ENCODE peak calls at places on chromosomes 6 and 20, in four cellular contexts. One of them, this sample, is unnamed.

GRCh38 chr6:105759015-105759414 is 327.1 kb upstream of the PRDM1 start:
- DNase-seq in heart left ventricle: no peak
- DNase-seq in prostate gland: no peak
- DNase-seq in left ventricle myocardium inferior: no peak
- DNase-seq in this sample: no peak

GRCh38 chr6:18763086-18763485 is 375.9 kb downstream of the RNF144B start:
- DNase-seq in heart left ventricle: no peak
- DNase-seq in prostate gland: no peak
- DNase-seq in left ventricle myocardium inferior: no peak
- DNase-seq in this sample: no peak

GRCh38 chr6:10414766-10415592 is at the start of gene TFAP2A:
- DNase-seq in heart left ventricle: no peak
- DNase-seq in prostate gland: peak; percentile 84
- DNase-seq in left ventricle myocardium inferior: no peak
- DNase-seq in this sample: no peak

GRCh38 chr6:151387581-151387980 is 3.8 kb downstream of the ZBTB2 start:
- DNase-seq in heart left ventricle: no peak
- DNase-seq in prostate gland: no peak
- DNase-seq in left ventricle myocardium inferior: no peak
- DNase-seq in this sample: no peak

GRCh38 chr6:50847890-50848594 is 29.4 kb downstream of the TFAP2B start:
- DNase-seq in heart left ventricle: no peak
- DNase-seq in prostate gland: no peak
- DNase-seq in left ventricle myocardium inferior: no peak
- DNase-seq in this sample: no peak

GRCh38 chr20:2051920-2052319 is 49.7 kb upstream of the STK35 start:
- DNase-seq in heart left ventricle: no peak
- DNase-seq in prostate gland: no peak
- DNase-seq in left ventricle myocardium inferior: no peak
- DNase-seq in this sample: no peak

GRCh38 chr6:5995705-5996686 is 10.7 kb downstream of the NRN1 start:
- DNase-seq in heart left ventricle: peak; percentile 75
- DNase-seq in prostate gland: no peak
- DNase-seq in left ventricle myocardium inferior: peak; percentile 71
- DNase-seq in this sample: peak; percentile 87

GRCh38 chr6:106922626-106923025 is 51.9 kb downstream of the CD24 start:
- DNase-seq in heart left ventricle: no peak
- DNase-seq in prostate gland: no peak
- DNase-seq in left ventricle myocardium inferior: no peak
- DNase-seq in this sample: no peak

GRCh38 chr6:162058281-162058875 is 669.2 kb downstream of the PRKN start:
- DNase-seq in heart left ventricle: peak; percentile 74
- DNase-seq in prostate gland: no peak
- DNase-seq in left ventricle myocardium inferior: peak; percentile 49
- DNase-seq in this sample: no peak
- H3K27ac ChIP-seq in heart left ventricle: no peak overlapping the region
- H3K27ac ChIP-seq in prostate gland: no peak overlapping the region
- H3K27ac ChIP-seq in left ventricle myocardium inferior: peak overlapping the region; percentile 71
- H3K27ac ChIP-seq in this sample: no peak overlapping the region

GRCh38 chr6:12335131-12335527 is 45.0 kb downstream of the EDN1 start:
- DNase-seq in heart left ventricle: no peak
- DNase-seq in prostate gland: no peak
- DNase-seq in left ventricle myocardium inferior: no peak
- DNase-seq in this sample: no peak

GRCh38 chr6:12331474-12331873 is 41.3 kb downstream of the EDN1 start:
- DNase-seq in heart left ventricle: no peak
- DNase-seq in prostate gland: no peak
- DNase-seq in left ventricle myocardium inferior: no peak
- DNase-seq in this sample: no peak

GRCh38 chr6:12334524-12335130 is 44.5 kb downstream of the EDN1 start:
- DNase-seq in heart left ventricle: no peak
- DNase-seq in prostate gland: no peak
- DNase-seq in left ventricle myocardium inferior: no peak
- DNase-seq in this sample: no peak

GRCh38 chr6:12328701-12329100 is 38.5 kb downstream of the EDN1 start:
- DNase-seq in heart left ventricle: no peak
- DNase-seq in prostate gland: no peak
- DNase-seq in left ventricle myocardium inferior: no peak
- DNase-seq in this sample: no peak

DNA sequence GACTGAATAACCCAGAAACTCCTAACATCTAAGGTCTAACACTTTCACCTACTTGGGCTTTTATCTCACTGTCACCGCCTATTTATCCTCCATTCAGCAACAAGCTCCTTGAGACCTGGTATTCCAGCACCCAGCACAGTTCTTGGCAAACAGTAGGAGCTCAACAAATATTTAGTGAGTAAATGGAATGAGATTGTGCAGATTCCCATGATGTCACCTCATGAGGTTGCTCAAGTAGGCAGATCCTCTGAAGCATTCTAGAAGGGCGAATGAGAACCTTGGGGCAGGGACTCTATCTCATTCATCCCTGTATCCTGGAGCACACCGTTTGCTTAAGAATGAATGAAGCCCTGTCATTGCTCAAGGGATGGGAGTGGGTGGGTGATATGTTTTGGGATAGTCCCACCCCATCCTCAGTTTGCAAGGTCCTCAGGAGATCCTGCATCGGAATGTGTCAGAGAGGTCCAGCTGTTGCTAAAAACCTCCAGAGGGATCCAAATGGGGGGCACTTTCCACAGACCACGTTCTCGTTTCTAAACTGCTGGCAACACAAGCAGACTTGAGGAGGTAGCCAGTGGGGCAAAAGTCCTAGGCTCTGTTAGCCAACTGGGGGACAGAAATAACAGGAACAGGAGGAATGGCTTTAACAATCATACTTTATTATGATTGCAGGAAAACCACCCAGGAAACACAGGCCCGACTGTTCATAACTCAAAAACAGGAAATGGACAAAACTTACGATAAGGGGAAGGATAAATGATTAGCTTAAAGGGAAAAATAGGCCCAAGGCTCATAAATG is 42.0 kb downstream of the EDN1 start:
- DNase-seq in heart left ventricle: no peak
- DNase-seq in prostate gland: peak; percentile 81
- DNase-seq in left ventricle myocardium inferior: no peak
- DNase-seq in this sample: no peak
- H3K27ac ChIP-seq in heart left ventricle: no peak overlapping the region
- H3K27ac ChIP-seq in prostate gland: peak overlapping the region; percentile 75
- H3K27ac ChIP-seq in left ventricle myocardium inferior: no peak overlapping the region
- H3K27ac ChIP-seq in this sample: no peak overlapping the region

GRCh38 chr6:80454661-80455365 is 348.3 kb downstream of the BCKDHB start:
- DNase-seq in heart left ventricle: no peak
- DNase-seq in prostate gland: no peak
- DNase-seq in left ventricle myocardium inferior: no peak
- DNase-seq in this sample: no peak
- H3K27ac ChIP-seq in heart left ventricle: no peak overlapping the region
- H3K27ac ChIP-seq in prostate gland: no peak overlapping the region
- H3K27ac ChIP-seq in left ventricle myocardium inferior: no peak overlapping the region
- H3K27ac ChIP-seq in this sample: no peak overlapping the region

GRCh38 chr6:135902756-135903331 is 51.3 kb downstream of the PDE7B start:
- DNase-seq in heart left ventricle: no peak
- DNase-seq in prostate gland: no peak
- DNase-seq in left ventricle myocardium inferior: no peak
- DNase-seq in this sample: no peak
- H3K27ac ChIP-seq in heart left ventricle: peak overlapping the region; percentile 72
- H3K27ac ChIP-seq in prostate gland: no peak overlapping the region
- H3K27ac ChIP-seq in left ventricle myocardium inferior: peak overlapping the region; percentile 82
- H3K27ac ChIP-seq in this sample: peak overlapping the region; percentile 82

DNA sequence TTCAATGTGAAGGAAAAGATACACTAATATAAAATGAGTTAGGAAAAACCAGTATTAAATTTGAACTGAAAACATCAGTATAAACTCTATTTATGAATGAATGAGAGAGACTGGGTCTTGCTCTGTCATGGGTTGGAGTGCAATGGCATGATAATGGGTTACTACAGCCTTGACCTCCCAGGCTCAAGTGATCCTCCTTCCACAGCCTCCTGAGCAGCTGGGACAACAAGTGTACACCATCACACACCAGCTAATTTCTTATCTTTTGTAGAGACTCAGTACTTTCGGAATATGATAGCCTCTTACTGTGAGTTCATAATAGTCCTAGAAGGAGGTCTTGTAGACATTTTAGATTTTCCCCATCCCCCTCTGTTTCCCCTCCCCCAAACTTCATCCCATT is 21.4 kb downstream of the KCTD20 start:
- DNase-seq in heart left ventricle: no peak
- DNase-seq in prostate gland: no peak
- DNase-seq in left ventricle myocardium inferior: no peak
- DNase-seq in this sample: no peak
- H3K27ac ChIP-seq in heart left ventricle: no peak overlapping the region
- H3K27ac ChIP-seq in prostate gland: no peak overlapping the region
- H3K27ac ChIP-seq in left ventricle myocardium inferior: no peak overlapping the region
- H3K27ac ChIP-seq in this sample: no peak overlapping the region